ENCODE peak calls at places on chromosomes 1 and 21, in nine cellular contexts. K is fibroblast of mammary gland; M is nephron progenitor cell; B is EH; A is activated T-cell treated with anti-CD3 and anti-CD28 coated beads for 4 hours; R is stimulated activated naive CD8-positive, alpha-beta T cell treated with anti-CD3 and anti-CD28 coated beads, Interleukin-15, Interleukin-2, amounts not matched to agents 100 U/mL and 50 U/mL, for 24 hours; D is NAMALWA; W is heart left ventricle; U is H9. E is an unnamed sample.

GRCh38 chr1:235067396-235068154 is 61.1 kb downstream of the TOMM20 start:
- DNase-seq in K (peak), M (no peak), B (peak), A (no peak), R (peak), D (no peak), W (peak), U (no peak), E (no peak)

GRCh38 chr1:20233394-20233793 is 47.1 kb upstream of the PLA2G2C start:
- DNase-seq in K (peak), M (no peak), B (peak), A (no peak), R (no peak), D (peak), W (no peak), U (no peak), E (no peak)

GRCh38 chr1:202086579-202087350 is 36.0 kb upstream of the GPR37L1 start:
- DNase-seq in K (no peak), M (no peak), B (no peak), A (no peak), R (no peak), D (no peak), W (no peak), U (peak), E (no peak)

GRCh38 chr1:48055854-48056253 is 58.7 kb upstream of the TRABD2B start:
- DNase-seq in K (no peak), M (no peak), B (no peak), A (no peak), R (no peak), D (no peak), W (no peak), U (peak), E (no peak)

GRCh38 chr1:51558375-51558924 is 39.4 kb upstream of the EPS15 start:
- DNase-seq in K (peak), M (no peak), B (peak), A (no peak), R (no peak), D (no peak), W (no peak), U (peak), E (no peak)

GRCh38 chr21:45356653-45357435 is 48.1 kb upstream of the COL18A1 start:
- DNase-seq in K (no peak), M (no peak), B (no peak), A (no peak), R (no peak), D (no peak), W (no peak), U (no peak), E (no peak)

GRCh38 chr1:158283965-158284364 is 5.8 kb upstream of the CD1C start:
- DNase-seq in K (no peak), M (no peak), B (no peak), A (no peak), R (no peak), D (no peak), W (no peak), U (no peak), E (no peak)

GRCh38 chr1:160307455-160307854 is 22.5 kb upstream of the PEX19 start:
- DNase-seq in K (no peak), M (no peak), B (no peak), A (no peak), R (no peak), D (peak), W (peak), U (peak), E (no peak)

GRCh38 chr21:27772816-27773215 is 805.9 kb upstream of the ADAMTS5 start:
- DNase-seq in K (peak), M (no peak), B (peak), A (no peak), R (no peak), D (no peak), W (no peak), U (no peak), E (no peak)

GRCh38 chr21:15138475-15138874 is 73.7 kb upstream of the NRIP1 start:
- DNase-seq in K (no peak), M (no peak), B (no peak), A (no peak), R (no peak), D (no peak), W (no peak), U (no peak), E (no peak)

GRCh38 chr1:25487628-25488027 is 55.8 kb upstream of the LDLRAP1 start:
- DNase-seq in K (no peak), M (no peak), B (no peak), A (peak), R (peak), D (peak), W (no peak), U (no peak), E (no peak)

GRCh38 chr1:67582625-67583461 is 102.2 kb upstream of the GADD45A start:
- DNase-seq in K (peak), M (no peak), B (no peak), A (no peak), R (no peak), D (no peak), W (no peak), U (no peak), E (no peak)

GRCh38 chr1:211577277-211577825 is 1.6 kb downstream of the SLC30A1 start:
- DNase-seq in K (peak), M (no peak), B (no peak), A (no peak), R (no peak), D (no peak), W (no peak), U (no peak), E (no peak)

GRCh38 chr1:4213599-4213998 is 313.5 kb upstream of the C1orf174 start:
- DNase-seq in K (no peak), M (peak), B (no peak), A (no peak), R (no peak), D (no peak), W (no peak), U (no peak), E (no peak)

GRCh38 chr1:244273845-244274619 is 177.7 kb downstream of the ADSS2 start:
- DNase-seq in K (peak), M (no peak), B (peak), A (no peak), R (no peak), D (peak), W (peak), U (no peak), E (no peak)

GRCh38 chr1:114597949-114598348 is 16.5 kb upstream of the BCAS2 start:
- DNase-seq in K (peak), M (no peak), B (peak), A (no peak), R (no peak), D (no peak), W (no peak), U (no peak), E (no peak)

GRCh38 chr1:233614173-233614742 is 352 bp downstream of the KCNK1 start:
- DNase-seq in K (peak), M (peak), B (peak), A (no peak), R (no peak), D (no peak), W (peak), U (peak), E (peak)

GRCh38 chr21:31326478-31327247 is 17.4 kb downstream of the TIAM1 start:
- DNase-seq in K (peak), M (no peak), B (no peak), A (peak), R (peak), D (peak), W (no peak), U (no peak), E (peak)

GRCh38 chr1:67713071-67713806 is 28.2 kb downstream of the GADD45A start:
- DNase-seq in K (peak), M (no peak), B (peak), A (no peak), R (no peak), D (peak), W (no peak), U (no peak), E (no peak)

GRCh38 chr1:114986286-114986685 is 43.3 kb upstream of the TSHB start:
- DNase-seq in K (peak), M (no peak), B (no peak), A (no peak), R (no peak), D (no peak), W (no peak), U (no peak), E (no peak)

GRCh38 chr1:211891708-211892107 is 61.1 kb upstream of the LPGAT1 start:
- DNase-seq in K (no peak), M (no peak), B (no peak), A (no peak), R (no peak), D (no peak), W (no peak), U (no peak), E (no peak)

GRCh38 chr1:44810101-44810761 is 1.9 kb downstream of the BTBD19 start:
- DNase-seq in K (no peak), M (no peak), B (peak), A (no peak), R (peak), D (no peak), W (peak), U (peak), E (no peak)

GRCh38 chr1:162021124-162021523 is 2.5 kb downstream of the OLFML2B start:
- DNase-seq in K (no peak), M (no peak), B (no peak), A (no peak), R (no peak), D (no peak), W (no peak), U (no peak), E (no peak)

GRCh38 chr1:226064168-226064815 is 1.8 kb downstream of the H3-3A start:
- DNase-seq in K (peak), M (no peak), B (peak), A (no peak), R (no peak), D (peak), W (no peak), U (no peak), E (no peak)

GRCh38 chr1:19923137-19923952 is at the start of gene PLA2G2E:
- DNase-seq in K (no peak), M (peak), B (no peak), A (no peak), R (no peak), D (no peak), W (no peak), U (no peak), E (no peak)

GRCh38 chr1:172663726-172664125 is 4.8 kb downstream of the FASLG start:
- DNase-seq in K (peak), M (no peak), B (no peak), A (no peak), R (no peak), D (no peak), W (no peak), U (no peak), E (no peak)

GRCh38 chr1:160046494-160047115 is 14.8 kb upstream of the PIGM start:
- DNase-seq in K (peak), M (peak), B (peak), A (peak), R (peak), D (peak), W (peak), U (peak), E (peak)

GRCh38 chr1:236753554-236753953 is 41.5 kb upstream of the MTR start:
- DNase-seq in K (peak), M (no peak), B (peak), A (no peak), R (no peak), D (peak), W (no peak), U (peak), E (no peak)

GRCh38 chr1:47333578-47333921 is at the start of gene CMPK1:
- DNase-seq in K (peak), M (peak), B (peak), A (peak), R (peak), D (peak), W (peak), U (peak), E (peak)

GRCh38 chr1:164017239-164017638 is 541.7 kb upstream of the PBX1 start:
- DNase-seq in K (no peak), M (no peak), B (no peak), A (no peak), R (no peak), D (no peak), W (no peak), U (no peak), E (no peak)

GRCh38 chr1:115665746-115666145 is 24.0 kb downstream of the VANGL1 start:
- DNase-seq in K (no peak), M (no peak), B (no peak), A (no peak), R (no peak), D (no peak), W (no peak), U (no peak), E (no peak)

E was measured in activated T-helper 2 cell treated with anti-CD3 and anti-CD28 coated beads, Interferon-gamma antibody, Interleukin-2, Interleukin-4, amounts not matched to agents 10 μg/mL and 5 μg/mL and 100 μg/mL, durations not matched to agents 14 hours and 24 hours and 36 hours.